ENCODE peak calls at places on chromosomes 5 and 9, in five cellular contexts. A is neuronal stem cell, Z is NT2/D1, B is IMR-90, R is GM23338. H is an unnamed sample.
A peak's percentile ranks its signal among the peaks of the same experiment; 100 is the strongest.

GRCh38 chr9:127133739-127134167 is 11.3 kb upstream of the ANGPTL2 start:
- DNase-seq in R (peak; percentile 44), A (no peak), B (peak; percentile 91), Z (no peak), H (no peak)

GRCh38 chr9:12988259-12988658 is 213.4 kb downstream of the LURAP1L start:
- DNase-seq in R (no peak), B (no peak), A (no peak), Z (no peak), H (no peak)

GRCh38 chr5:148376198-148376597 is 7.6 kb upstream of the FBXO38 start:
- DNase-seq in A (no peak), B (no peak), R (no peak), Z (no peak), H (no peak)

GRCh38 chr9:23603311-23603710 is 222.7 kb downstream of the ELAVL2 start:
- DNase-seq in R (no peak), A (no peak), B (no peak), Z (no peak), H (no peak)

GRCh38 chr5:60668715-60669304 is 31.2 kb downstream of the DEPDC1B start:
- DNase-seq in B (peak; percentile 41), Z (no peak), R (peak; percentile 71), A (no peak), H (peak; percentile 21)

GRCh38 chr5:68465133-68465532 is 249.6 kb downstream of the PIK3R1 start:
- DNase-seq in A (no peak), R (no peak), B (no peak), Z (no peak), H (no peak)

GRCh38 chr9:116572095-116572748 is 114.9 kb upstream of the TRIM32 start:
- DNase-seq in Z (peak; percentile 76), A (peak; percentile 79), R (peak; percentile 88), B (peak; percentile 84), H (no peak)

GRCh38 chr9:76510041-76510440 is 51.1 kb downstream of the GCNT1 start:
- DNase-seq in B (peak; percentile 55), Z (no peak), A (no peak), R (no peak), H (no peak)

GRCh38 chr5:135705941-135706340 is 127.2 kb upstream of the CXCL14 start:
- DNase-seq in B (no peak), A (no peak), R (no peak), Z (no peak), H (no peak)

GRCh38 chr5:43926923-43927322 is 323.9 kb downstream of the NNT start:
- DNase-seq in A (peak; percentile 6), R (no peak), B (no peak), Z (no peak), H (no peak)

GRCh38 chr5:72760259-72760658 is 56.2 kb upstream of the TNPO1 start:
- DNase-seq in R (no peak), A (no peak), Z (no peak), B (peak; percentile 53), H (no peak)

GRCh38 chr5:16834029-16834428 is 102.1 kb downstream of the MYO10 start:
- DNase-seq in B (no peak), Z (no peak), A (no peak), R (no peak), H (no peak)

GRCh38 chr9:71758785-71759184 is 9.5 kb downstream of the CEMIP2 start:
- DNase-seq in R (no peak), Z (no peak), A (no peak), B (peak; percentile 50), H (no peak)

GRCh38 chr5:96335873-96336272 is 97.2 kb downstream of the PCSK1 start:
- DNase-seq in R (peak; percentile 20), Z (no peak), B (peak; percentile 50), A (no peak), H (no peak)

GRCh38 chr9:77177894-77178794 is 810 bp downstream of the VPS13A start:
- DNase-seq in A (peak; percentile 35), R (peak; percentile 67), B (peak; percentile 31), Z (peak; percentile 23), H (peak; percentile 26)

GRCh38 chr5:2330731-2331130 is 420.7 kb downstream of the IRX2 start:
- DNase-seq in B (no peak), Z (no peak), R (no peak), A (no peak), H (no peak)

DNA sequence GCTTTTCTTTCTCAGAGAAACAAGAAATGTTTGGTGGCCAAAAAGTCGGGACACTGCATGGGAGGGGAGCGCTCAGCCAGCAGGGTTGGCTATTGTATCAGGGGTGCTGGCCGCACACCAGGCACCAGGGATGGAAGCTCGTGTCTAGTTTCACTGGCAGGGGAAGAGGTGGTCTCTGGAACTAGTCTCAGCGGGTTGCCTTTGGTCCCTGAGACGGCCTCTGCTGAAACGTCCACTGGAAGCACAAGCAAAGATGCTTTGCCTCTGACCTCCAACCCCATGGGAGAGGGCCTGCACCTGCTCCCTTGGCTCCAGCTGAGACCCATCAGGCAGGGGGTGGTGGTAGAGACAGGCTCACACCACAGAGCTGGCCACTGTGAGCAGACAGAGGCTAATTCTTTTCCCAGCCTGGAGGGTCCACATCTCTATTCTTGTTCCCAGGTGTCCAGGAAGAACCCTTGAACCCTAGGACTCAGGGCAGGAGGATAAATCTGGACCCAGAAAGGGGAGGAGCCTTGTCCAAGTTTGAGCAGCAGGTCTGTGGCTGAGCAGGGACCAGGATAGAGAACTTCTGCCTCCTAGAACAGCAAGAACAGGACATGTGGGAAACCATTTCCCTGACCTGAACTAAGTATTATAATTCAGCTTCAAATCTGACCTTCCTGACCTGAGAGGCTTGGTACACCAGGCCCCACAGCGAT is 102.6 kb downstream of the RGS3 start:
- DNase-seq in B (no peak), A (no peak), R (no peak), Z (no peak), H (no peak)
- H3K4me1 ChIP-seq in B (peaks cover 32% of the 10 kb centered on the region), A (peaks cover 20% of the 10 kb centered on the region), R (peaks cover 5% of the 10 kb centered on the region), Z (peaks cover 13% of the 10 kb centered on the region), H (no peaks in the 10 kb centered on the region)

DNA sequence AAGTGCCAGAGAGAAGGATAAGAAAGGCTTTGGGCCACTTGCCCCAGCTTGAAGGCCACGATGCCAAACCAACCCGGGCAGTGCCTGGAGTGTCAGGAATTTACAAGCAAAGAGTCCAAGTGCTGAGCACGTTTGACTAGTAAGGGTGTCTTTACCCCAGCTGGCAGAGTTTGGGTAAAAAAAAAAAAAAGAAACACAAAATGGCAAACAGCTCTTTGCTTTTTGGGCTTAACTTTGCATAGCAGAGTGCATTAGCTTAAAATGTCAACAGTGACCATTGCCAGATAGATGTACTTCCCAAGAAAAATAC is 398.2 kb downstream of the GADD45G start:
- DNase-seq in A (no peak), B (no peak), Z (no peak), R (no peak), H (no peak)
- H3K4me3 ChIP-seq in A (no peak overlapping the region), B (no peak overlapping the region), Z (no peak overlapping the region), R (no peak overlapping the region), H (no peak overlapping the region)

GRCh38 chr9:109478665-109479380 is 19.3 kb downstream of the PTPN3 start:
- DNase-seq in R (no peak), Z (no peak), B (no peak), A (no peak), H (no peak)

GRCh38 chr9:109478204-109478563 is 19.9 kb downstream of the PTPN3 start:
- DNase-seq in A (no peak), B (no peak), Z (no peak), R (no peak), H (no peak)

GRCh38 chr9:109481747-109482325 is 16.3 kb downstream of the PTPN3 start:
- DNase-seq in B (no peak), A (no peak), Z (no peak), R (no peak), H (no peak)

GRCh38 chr9:109477269-109478203 is 20.6 kb downstream of the PTPN3 start:
- DNase-seq in B (no peak), Z (no peak), R (no peak), A (no peak), H (no peak)

GRCh38 chr9:109479822-109480221 is 18.3 kb downstream of the PTPN3 start:
- DNase-seq in Z (no peak), B (no peak), A (no peak), R (no peak), H (no peak)
- H3K4me1 ChIP-seq in Z (no peaks in the 10 kb centered on the region), B (no peaks in the 10 kb centered on the region), A (peaks cover 2% of the 10 kb centered on the region), R (no peaks in the 10 kb centered on the region), H (no peaks in the 10 kb centered on the region)

GRCh38 chr9:89305868-89306267 is 5.1 kb upstream of the CKS2 start:
- DNase-seq in A (no peak), Z (no peak), R (no peak), B (no peak), H (no peak)
- H3K4me3 ChIP-seq in A (no peak overlapping the region), Z (no peak overlapping the region), R (no peak overlapping the region), B (no peak overlapping the region), H (no peak overlapping the region)

GRCh38 chr5:10564838-10565784 is 1.2 kb downstream of the ANKRD33B start:
- DNase-seq in Z (no peak), R (peak; percentile 62), B (no peak), A (no peak), H (no peak)

GRCh38 chr5:10565785-10566506 is 2.1 kb downstream of the ANKRD33B start:
- DNase-seq in R (no peak), Z (no peak), A (no peak), B (no peak), H (no peak)

GRCh38 chr5:10567181-10567591 is 3.3 kb downstream of the ANKRD33B start:
- DNase-seq in R (no peak), A (no peak), Z (no peak), B (no peak), H (no peak)

GRCh38 chr5:10566556-10567068 is 2.7 kb downstream of the ANKRD33B start:
- DNase-seq in R (no peak), Z (no peak), B (no peak), A (no peak), H (no peak)

GRCh38 chr5:10567781-10568321 is 4.0 kb downstream of the ANKRD33B start:
- DNase-seq in R (no peak), B (peak; percentile 75), A (no peak), Z (no peak), H (no peak)
- H3K4me1 ChIP-seq in R (peaks cover 13% of the 10 kb centered on the region), B (peaks cover 26% of the 10 kb centered on the region), A (peaks cover 23% of the 10 kb centered on the region), Z (peaks cover 11% of the 10 kb centered on the region), H (no peaks in the 10 kb centered on the region)

GRCh38 chr5:109694451-109694891 is 4.7 kb downstream of the MAN2A1 start:
- DNase-seq in R (no peak), A (no peak), Z (no peak), B (peak; percentile 76), H (no peak)
- H3K4me3 ChIP-seq in R (peak overlapping the region; percentile 17), A (no peak overlapping the region), Z (no peak overlapping the region), B (no peak overlapping the region), H (no peak overlapping the region)